ENCODE peak calls at places on chromosomes 16 and 17, in ten cellular contexts. L, H, B, V, C, K, P, A, I and U are unnamed samples.

GRCh38 chr16:55503726-55504553 is 4.9 kb upstream of the LPCAT2 start:
- DNase-seq in L (no peak), H (no peak), B (no peak), V (no peak), C (no peak), K (no peak), P (no peak), A (no peak), I (no peak), U (no peak)

GRCh38 chr16:5024632-5025031 is 9.1 kb downstream of the NAGPA start:
- DNase-seq in L (peak; percentile 39), H (no peak), B (peak; percentile 60), V (peak; percentile 22), C (peak; percentile 29), K (peak; percentile 12), P (peak; percentile 72), A (no peak), I (no peak), U (no peak)

GRCh38 chr17:49890852-49891251 is 43.0 kb upstream of the TAC4 start:
- DNase-seq in L (no peak), H (no peak), B (no peak), V (no peak), C (no peak), K (no peak), P (no peak), A (no peak), I (no peak), U (no peak)

GRCh38 chr17:12734852-12735430 is 54.4 kb upstream of the ARHGAP44 start:
- DNase-seq in L (no peak), H (peak; percentile 81), B (no peak), V (no peak), C (peak; percentile 30), K (no peak), P (no peak), A (no peak), I (no peak), U (no peak)

GRCh38 chr16:46918905-46919792 is 35.0 kb downstream of the GPT2 start:
- DNase-seq in L (no peak), H (peak; percentile 17), B (no peak), V (no peak), C (no peak), K (peak; percentile 85), P (no peak), A (no peak), I (no peak), U (no peak)

GRCh38 chr17:20105539-20106291 is 96.6 kb downstream of the SPECC1 start:
- DNase-seq in L (no peak), H (no peak), B (no peak), V (no peak), C (peak; percentile 12), K (no peak), P (no peak), A (no peak), I (no peak), U (no peak)

GRCh38 chr17:41621916-41622315 is 2.5 kb downstream of the KRT17 start:
- DNase-seq in L (no peak), H (no peak), B (no peak), V (no peak), C (no peak), K (no peak), P (no peak), A (no peak), I (no peak), U (no peak)

GRCh38 chr16:71628810-71629209 is 2.8 kb downstream of the MARVELD3 start:
- DNase-seq in L (peak; percentile 85), H (no peak), B (no peak), V (no peak), C (no peak), K (no peak), P (peak; percentile 47), A (no peak), I (peak; percentile 30), U (no peak)

GRCh38 chr17:17297217-17297616 is 6.0 kb upstream of the NT5M start:
- DNase-seq in L (no peak), H (no peak), B (peak; percentile 42), V (no peak), C (no peak), K (no peak), P (no peak), A (no peak), I (no peak), U (no peak)

GRCh38 chr17:77374170-77374936 is 233.6 kb downstream of the SEC14L1 start:
- DNase-seq in L (peak; percentile 92), H (peak; percentile 94), B (peak; percentile 90), V (peak; percentile 78), C (peak; percentile 88), K (no peak), P (no peak), A (peak; percentile 85), I (peak; percentile 95), U (peak; percentile 95)

GRCh38 chr16:28873543-28874201 is 4.6 kb upstream of the ATP2A1 start:
- DNase-seq in L (peak; percentile 43), H (peak; percentile 49), B (no peak), V (peak; percentile 45), C (no peak), K (no peak), P (no peak), A (peak; percentile 74), I (peak; percentile 85), U (peak; percentile 48)

GRCh38 chr17:64448665-64449512 is at the start of gene MILR1:
- DNase-seq in L (no peak), H (no peak), B (no peak), V (no peak), C (peak; percentile 35), K (no peak), P (peak; percentile 74), A (no peak), I (no peak), U (no peak)

GRCh38 chr17:43873091-43873490 is 26.1 kb downstream of the CD300LG start:
- DNase-seq in L (no peak), H (no peak), B (no peak), V (no peak), C (no peak), K (no peak), P (no peak), A (no peak), I (peak; percentile 10), U (no peak)

GRCh38 chr16:8850279-8850885 is 18.4 kb downstream of the CARHSP1 start:
- DNase-seq in L (no peak), H (peak; percentile 81), B (no peak), V (no peak), C (no peak), K (no peak), P (peak; percentile 94), A (no peak), I (peak; percentile 87), U (no peak)

GRCh38 chr17:66357037-66357436 is 54.6 kb downstream of the PRKCA start:
- DNase-seq in L (no peak), H (no peak), B (no peak), V (no peak), C (no peak), K (no peak), P (peak; percentile 23), A (no peak), I (no peak), U (peak; percentile 24)

GRCh38 chr16:84730406-84731106 is 30.8 kb downstream of the USP10 start:
- DNase-seq in L (peak; percentile 88), H (peak; percentile 71), B (no peak), V (peak; percentile 59), C (peak; percentile 81), K (no peak), P (peak; percentile 96), A (peak; percentile 54), I (no peak), U (peak; percentile 59)

GRCh38 chr16:68450741-68451140 is 2.4 kb upstream of the SMPD3 start:
- DNase-seq in L (no peak), H (no peak), B (peak; percentile 19), V (no peak), C (no peak), K (no peak), P (peak; percentile 13), A (no peak), I (no peak), U (no peak)

GRCh38 chr17:40326832-40327199 is 17.8 kb downstream of the RARA start:
- DNase-seq in L (no peak), H (peak; percentile 74), B (no peak), V (no peak), C (no peak), K (no peak), P (no peak), A (no peak), I (peak; percentile 58), U (no peak)